ENCODE peak calls at places on chromosomes 5 and 9, in four cellular contexts. I is Panc1, U is K562, E is HepG2. Q is an unnamed sample.
A peak's percentile ranks its signal among the peaks of the same experiment; 100 is the strongest.

GRCh38 chr5:141519605-141520288 is 30.9 kb downstream of the PCDHGC5 start:
- DNase-seq in I (no peak), U (no peak), E (no peak), Q (no peak)

GRCh38 chr5:37926732-37927131 is 86.9 kb upstream of the GDNF start:
- DNase-seq in I (no peak), U (no peak), E (no peak), Q (no peak)

GRCh38 chr5:160108124-160108523 is 11.1 kb downstream of the PWWP2A start:
- DNase-seq in I (no peak), U (no peak), E (no peak), Q (no peak)

GRCh38 chr9:93111371-93112115 is 15.5 kb downstream of the CARD19 start:
- DNase-seq in I (no peak), U (no peak), E (peak; percentile 39), Q (no peak)

GRCh38 chr5:79143684-79144379 is 32.2 kb downstream of the BHMT start:
- DNase-seq in I (no peak), U (peak; percentile 37), E (no peak), Q (peak; percentile 66)

GRCh38 chr9:121652037-121652837 is 803 bp downstream of the DAB2IP start:
- DNase-seq in I (no peak), U (no peak), E (no peak), Q (no peak)

GRCh38 chr5:135131801-135132675 is 98.0 kb upstream of the PITX1 start:
- DNase-seq in I (no peak), U (no peak), E (no peak), Q (no peak)

GRCh38 chr5:93578813-93579560 is 2.0 kb downstream of the NR2F1-AS1 start:
- DNase-seq in I (no peak), U (no peak), E (no peak), Q (no peak)

GRCh38 chr9:24897826-24898225 is 352.1 kb upstream of the IZUMO3 start:
- DNase-seq in I (no peak), U (no peak), E (no peak), Q (no peak)

GRCh38 chr5:176578391-176578808 is 29.3 kb downstream of the CDHR2 start:
- DNase-seq in I (no peak), U (peak; percentile 84), E (peak; percentile 45), Q (peak; percentile 83)

GRCh38 chr5:65244031-65244430 is 237.7 kb downstream of the ADAMTS6 start:
- DNase-seq in I (no peak), U (no peak), E (no peak), Q (no peak)

GRCh38 chr5:154624341-154624740 is 130.8 kb upstream of the LARP1 start:
- DNase-seq in I (no peak), U (no peak), E (no peak), Q (no peak)

GRCh38 chr5:153794327-153794726 is 244.4 kb downstream of the FAM114A2 start:
- DNase-seq in I (no peak), U (no peak), E (no peak), Q (no peak)

GRCh38 chr5:68172314-68172713 is 43.2 kb upstream of the PIK3R1 start:
- DNase-seq in I (no peak), U (no peak), E (no peak), Q (no peak)

GRCh38 chr5:56480305-56481146 is 247.4 kb upstream of the ANKRD55 start:
- DNase-seq in I (no peak), U (no peak), E (peak; percentile 96), Q (no peak)

GRCh38 chr5:132239776-132240175 is 12.1 kb upstream of the P4HA2 start:
- DNase-seq in I (no peak), U (no peak), E (no peak), Q (no peak)

GRCh38 chr5:104347119-104347708 is 784.6 kb upstream of the NUDT12 start:
- DNase-seq in I (no peak), U (peak; percentile 1), E (no peak), Q (peak; percentile 6)

DNA sequence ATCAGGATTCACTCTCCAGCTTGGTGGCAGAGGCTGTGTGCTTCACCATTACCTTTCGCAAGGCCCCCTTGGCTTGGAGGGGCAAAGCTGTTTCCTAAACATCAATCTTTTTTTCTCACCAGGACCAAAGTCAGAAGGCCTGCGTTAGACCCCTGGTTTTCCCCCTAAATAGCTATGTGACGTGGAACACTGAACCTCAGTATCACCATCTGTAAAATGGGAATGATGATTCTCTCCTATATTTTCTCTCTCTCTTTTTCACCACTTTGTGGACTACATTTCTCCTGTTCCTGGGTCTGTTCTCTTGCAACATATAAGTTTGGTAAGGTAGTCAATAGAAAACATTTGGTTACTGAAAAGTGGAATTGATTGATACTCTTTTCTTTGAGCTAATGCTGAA is 50.5 kb downstream of the DAPK1 start:
- DNase-seq in I (no peak), U (no peak), E (no peak), Q (no peak)
- TF ChIP-seq TCF7L2 in I (no peak), U (no peak), E (no peak), Q (no peak)

GRCh38 chr9:4739587-4740372 is 1.2 kb downstream of the AK3 start:
- DNase-seq in I (no peak), U (peak; percentile 47), E (no peak), Q (no peak)
- TF ChIP-seq TCF7L2 in I (no peak), U (no peak), E (no peak), Q (no peak)

GRCh38 chr5:150339165-150339564 is 18.3 kb upstream of the TCOF1 start:
- DNase-seq in I (no peak), U (no peak), E (no peak), Q (no peak)

GRCh38 chr5:150341331-150341730 is 16.2 kb upstream of the TCOF1 start:
- DNase-seq in I (no peak), U (no peak), E (no peak), Q (no peak)

GRCh38 chr5:150339841-150340240 is 17.7 kb upstream of the TCOF1 start:
- DNase-seq in I (no peak), U (no peak), E (no peak), Q (no peak)

GRCh38 chr5:150341989-150342388 is 15.5 kb upstream of the TCOF1 start:
- DNase-seq in I (no peak), U (no peak), E (no peak), Q (no peak)

GRCh38 chr5:150340614-150341265 is 16.8 kb upstream of the TCOF1 start:
- DNase-seq in I (no peak), U (no peak), E (no peak), Q (no peak)
- TF ChIP-seq TCF7L2 in I (no peak), U (no peak), E (no peak), Q (no peak)

GRCh38 chr5:178403956-178404600 is 171.5 kb upstream of the PHYKPL start:
- DNase-seq in I (no peak), U (no peak), E (no peak), Q (no peak)

GRCh38 chr5:178407646-178408045 is 175.0 kb upstream of the PHYKPL start:
- DNase-seq in I (no peak), U (no peak), E (no peak), Q (no peak)

GRCh38 chr5:178403351-178403750 is 170.7 kb upstream of the PHYKPL start:
- DNase-seq in I (no peak), U (no peak), E (no peak), Q (no peak)

GRCh38 chr5:178399723-178400115 is 167.1 kb upstream of the PHYKPL start:
- DNase-seq in I (no peak), U (no peak), E (no peak), Q (no peak)

GRCh38 chr5:178404987-178405386 is 172.4 kb upstream of the PHYKPL start:
- DNase-seq in I (no peak), U (no peak), E (no peak), Q (no peak)
- TF ChIP-seq TCF7L2 in I (no peak), U (no peak), E (no peak), Q (no peak)

GRCh38 chr5:55324006-55324405 is 16.2 kb downstream of the MTREX start:
- DNase-seq in I (no peak), U (no peak), E (peak; percentile 73), Q (no peak)

GRCh38 chr5:55327281-55327680 is 19.5 kb downstream of the MTREX start:
- DNase-seq in I (no peak), U (no peak), E (no peak), Q (no peak)

GRCh38 chr5:55320571-55320970 is 12.8 kb downstream of the MTREX start:
- DNase-seq in I (no peak), U (no peak), E (no peak), Q (no peak)

GRCh38 chr5:55319481-55319880 is 11.7 kb downstream of the MTREX start:
- DNase-seq in I (no peak), U (no peak), E (no peak), Q (no peak)

GRCh38 chr5:55324815-55325418 is 17.1 kb downstream of the MTREX start:
- DNase-seq in I (no peak), U (peak; percentile 36), E (peak; percentile 49), Q (peak; percentile 32)
- TF ChIP-seq TCF7L2 in I (no peak), U (no peak), E (no peak), Q (no peak)

GRCh38 chr9:109600142-109600541 is 102.0 kb upstream of the PTPN3 start:
- DNase-seq in I (no peak), U (peak; percentile 6), E (no peak), Q (no peak)
- TF ChIP-seq TCF7L2 in I (no peak), U (no peak), E (no peak), Q (no peak)

GRCh38 chr5:138354387-138354786 is 1.9 kb downstream of the KDM3B start:
- DNase-seq in I (no peak), U (no peak), E (no peak), Q (no peak)
- TF ChIP-seq TCF7L2 in I (no peak), U (no peak), E (no peak), Q (no peak)

GRCh38 chr5:592158-592557 is 20.0 kb upstream of the CEP72 start:
- DNase-seq in I (no peak), U (no peak), E (no peak), Q (no peak)
- TF ChIP-seq TCF7L2 in I (no peak), U (no peak), E (no peak), Q (no peak)

GRCh38 chr5:97375959-97376358 is 192.9 kb upstream of the RIOK2 start:
- DNase-seq in I (no peak), U (no peak), E (no peak), Q (no peak)
- TF ChIP-seq TCF7L2 in I (no peak), U (no peak), E (no peak), Q (no peak)

GRCh38 chr9:83043583-83043982 is 19.4 kb downstream of the RASEF start:
- DNase-seq in I (no peak), U (no peak), E (no peak), Q (no peak)

DNA sequence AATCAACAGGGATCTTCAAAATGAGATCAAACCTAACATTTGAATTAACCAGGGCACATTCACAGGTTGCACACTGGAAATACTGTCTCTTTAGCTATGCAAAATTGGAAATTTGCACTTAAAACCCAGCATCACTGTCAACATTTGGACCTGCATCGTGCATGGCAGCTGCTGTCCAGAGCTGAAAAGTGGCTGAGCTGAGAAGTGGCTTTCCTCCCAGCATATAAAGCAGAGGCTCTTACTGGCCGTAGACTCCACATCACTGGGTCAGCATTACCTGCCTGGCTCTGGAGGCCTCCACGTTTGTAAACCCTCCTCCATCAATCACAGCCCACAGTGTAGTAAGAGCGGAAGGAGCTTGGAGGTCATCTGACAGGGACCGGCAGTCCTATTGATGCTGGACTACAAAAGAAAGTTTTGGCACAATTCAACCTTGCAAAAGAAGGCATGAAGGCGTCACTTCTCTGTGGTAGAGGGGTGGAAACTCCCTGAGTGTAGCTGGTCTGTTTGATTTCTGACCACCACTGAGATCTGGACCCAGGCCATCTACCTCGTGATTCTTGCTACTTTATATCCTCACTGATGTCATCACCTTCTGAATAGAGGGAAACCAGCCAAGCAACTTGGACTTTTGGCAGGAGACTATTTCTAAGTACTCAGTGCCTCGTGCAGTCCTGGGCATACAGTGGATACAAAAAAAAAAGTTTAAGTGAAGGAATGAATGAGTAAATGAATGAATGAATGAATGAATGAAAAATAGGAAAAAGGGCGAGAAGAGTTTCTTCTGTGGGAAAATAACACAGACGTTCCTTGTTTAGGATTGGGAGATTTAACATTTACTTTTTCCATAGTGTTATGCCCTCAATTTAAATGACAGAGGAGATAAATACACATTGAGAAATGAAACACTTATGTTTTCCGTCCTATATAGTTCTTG is 14.8 kb downstream of the RASEF start:
- DNase-seq in I (no peak), U (no peak), E (no peak), Q (no peak)
- TF ChIP-seq TCF7L2 in I (no peak), U (no peak), E (no peak), Q (no peak)